ENCODE peak calls at places on chromosome 20, in eight cellular contexts. X is heart left ventricle; U is Panc1; Q is fibroblast of lung; S is OCI-LY7; L is ascending aorta; Y is pancreas; N is CD8-positive, alpha-beta T cell. R is an unnamed sample.

GRCh38 chr20:42979720-42980119 is 210.0 kb downstream of the PTPRT start:
- DNase-seq in S (no peak), N (no peak), X (no peak), Y (no peak), Q (no peak), L (no peak), U (no peak), R (no peak)

GRCh38 chr20:8284902-8285301 is 152.8 kb downstream of the PLCB1 start:
- DNase-seq in S (no peak), N (no peak), Y (no peak), Q (no peak), L (no peak), X (no peak), U (no peak), R (no peak)

GRCh38 chr20:51886891-51887608 is 84.7 kb upstream of the SALL4 start:
- DNase-seq in Y (no peak), L (no peak), Q (peak; percentile 19), U (no peak), X (no peak), N (no peak), S (no peak), R (no peak)

GRCh38 chr20:58374906-58375760 is 13.9 kb upstream of the VAPB start:
- DNase-seq in X (peak; percentile 34), N (no peak), L (no peak), U (no peak), S (no peak), Q (peak; percentile 70), Y (no peak), R (no peak)

GRCh38 chr20:24337074-24337473 is 132.4 kb upstream of the SYNDIG1 start:
- DNase-seq in Q (peak; percentile 36), Y (no peak), U (no peak), N (no peak), X (no peak), L (no peak), S (no peak), R (no peak)

GRCh38 chr20:57076202-57076651 is 190.2 kb downstream of the BMP7 start:
- DNase-seq in N (no peak), Y (no peak), L (no peak), Q (peak; percentile 86), U (no peak), X (no peak), S (no peak), R (no peak)

GRCh38 chr20:58228484-58229197 is at the start of gene ANKRD60:
- DNase-seq in U (no peak), N (no peak), S (no peak), Y (no peak), L (peak; percentile 50), Q (peak; percentile 78), X (no peak), R (no peak)

GRCh38 chr20:34232494-34233087 is 8.6 kb upstream of the ASIP start:
- DNase-seq in Y (no peak), Q (no peak), X (no peak), L (no peak), N (no peak), S (no peak), U (no peak), R (no peak)

GRCh38 chr20:32333181-32333987 is 24.7 kb upstream of the ASXL1 start:
- DNase-seq in N (no peak), X (no peak), U (no peak), Q (peak; percentile 43), L (no peak), S (no peak), Y (no peak), R (peak; percentile 88)

GRCh38 chr20:19784511-19785172 is 26.6 kb downstream of the RIN2 start:
- DNase-seq in S (peak; percentile 59), X (peak; percentile 70), Y (no peak), Q (peak; percentile 83), U (peak; percentile 74), N (no peak), L (peak; percentile 69), R (peak; percentile 67)

GRCh38 chr20:16714765-16715164 is 15.1 kb upstream of the SNRPB2 start:
- DNase-seq in Q (no peak), N (no peak), U (no peak), L (no peak), S (no peak), X (no peak), Y (no peak), R (no peak)

GRCh38 chr20:17612287-17612974 is 42.6 kb downstream of the DSTN start:
- DNase-seq in S (no peak), N (peak; percentile 53), Y (peak; percentile 58), X (peak; percentile 37), L (peak; percentile 88), Q (peak; percentile 57), U (no peak), R (no peak)

GRCh38 chr20:57514273-57514751 is 10.6 kb downstream of the CTCFL start:
- DNase-seq in S (no peak), Y (peak; percentile 55), X (peak; percentile 75), L (peak; percentile 83), U (peak; percentile 27), N (peak; percentile 19), Q (peak; percentile 52), R (peak; percentile 54)

GRCh38 chr20:16098890-16099639 is 474.2 kb downstream of the KIF16B start:
- DNase-seq in L (no peak), N (no peak), Q (no peak), U (no peak), X (no peak), Y (no peak), S (no peak), R (no peak)

GRCh38 chr20:49151437-49151836 is 36.7 kb downstream of the STAU1 start:
- DNase-seq in N (no peak), S (no peak), X (no peak), Q (no peak), Y (no peak), U (no peak), L (no peak), R (no peak)

GRCh38 chr20:61299613-61300012 is 47.6 kb downstream of the CDH4 start:
- DNase-seq in S (no peak), Q (no peak), N (no peak), Y (no peak), X (no peak), L (no peak), U (no peak), R (no peak)

GRCh38 chr20:61582196-61582923 is 330.3 kb downstream of the CDH4 start:
- DNase-seq in N (no peak), Q (no peak), Y (no peak), S (no peak), L (no peak), X (no peak), U (no peak), R (no peak)

GRCh38 chr20:1209447-1210387 is 6.5 kb downstream of the C20orf202 start:
- DNase-seq in N (no peak), S (no peak), U (no peak), L (no peak), Q (no peak), X (no peak), Y (no peak), R (no peak)
- TF ChIP-seq CTCF in N (no peak), S (peak; percentile 23), U (peak; percentile 59), L (no peak), Q (peak; percentile 44), X (no peak), Y (no peak), R (no peak)

DNA sequence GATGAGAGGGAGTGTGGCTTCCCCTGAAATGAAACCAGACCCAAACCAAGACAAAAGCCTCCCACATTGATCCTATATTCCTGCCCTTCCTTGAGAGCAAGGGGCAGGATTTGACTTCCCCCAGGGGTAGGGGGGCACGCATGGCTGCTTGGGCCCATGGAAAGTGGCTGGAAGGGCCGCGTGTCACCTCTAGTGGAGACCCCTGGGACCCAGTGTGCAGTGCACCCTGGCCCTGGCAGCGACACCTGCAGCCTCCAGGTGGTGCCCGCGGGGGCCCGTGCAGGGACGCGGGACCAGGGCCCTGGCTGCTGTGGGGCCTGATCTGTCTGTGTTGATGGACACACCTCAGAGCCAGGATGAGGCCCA is 18.0 kb upstream of the SLCO4A1 start:
- DNase-seq in L (no peak), N (no peak), Q (no peak), S (peak; percentile 88), X (no peak), Y (peak; percentile 60), U (no peak), R (peak; percentile 52)
- H3K4me3 ChIP-seq in L (no peak overlapping the region), N (no peak overlapping the region), Q (no peak overlapping the region), S (peak overlapping the region; percentile 58), X (peak overlapping the region; percentile 10), Y (no peak overlapping the region), U (no peak overlapping the region), R (peak overlapping the region; percentile 51)

GRCh38 chr20:12838261-12838866 is 170.4 kb upstream of the SPTLC3 start:
- DNase-seq in L (no peak), S (peak; percentile 8), Y (no peak), Q (no peak), N (no peak), X (no peak), U (no peak), R (no peak)
- TF ChIP-seq CTCF in L (no peak), S (peak; percentile 72), Y (no peak), Q (no peak), N (no peak), X (peak; percentile 26), U (peak; percentile 35), R (no peak)

GRCh38 chr20:63357921-63358905 is 2.9 kb downstream of the CHRNA4 start:
- DNase-seq in X (peak; percentile 89), L (no peak), U (no peak), N (no peak), S (no peak), Q (no peak), Y (peak; percentile 65), R (no peak)

GRCh38 chr20:63360850-63361497 is at the start of gene CHRNA4:
- DNase-seq in L (no peak), U (no peak), Q (no peak), X (no peak), N (no peak), Y (peak; percentile 23), S (no peak), R (no peak)

GRCh38 chr20:63359164-63359934 is 1.8 kb downstream of the CHRNA4 start:
- DNase-seq in U (no peak), S (no peak), N (no peak), Y (peak; percentile 17), X (no peak), L (no peak), Q (no peak), R (no peak)

GRCh38 chr20:63361507-63362425 is 617 bp upstream of the CHRNA4 start:
- DNase-seq in X (no peak), Y (peak; percentile 17), N (no peak), L (no peak), U (no peak), Q (no peak), S (no peak), R (no peak)

DNA sequence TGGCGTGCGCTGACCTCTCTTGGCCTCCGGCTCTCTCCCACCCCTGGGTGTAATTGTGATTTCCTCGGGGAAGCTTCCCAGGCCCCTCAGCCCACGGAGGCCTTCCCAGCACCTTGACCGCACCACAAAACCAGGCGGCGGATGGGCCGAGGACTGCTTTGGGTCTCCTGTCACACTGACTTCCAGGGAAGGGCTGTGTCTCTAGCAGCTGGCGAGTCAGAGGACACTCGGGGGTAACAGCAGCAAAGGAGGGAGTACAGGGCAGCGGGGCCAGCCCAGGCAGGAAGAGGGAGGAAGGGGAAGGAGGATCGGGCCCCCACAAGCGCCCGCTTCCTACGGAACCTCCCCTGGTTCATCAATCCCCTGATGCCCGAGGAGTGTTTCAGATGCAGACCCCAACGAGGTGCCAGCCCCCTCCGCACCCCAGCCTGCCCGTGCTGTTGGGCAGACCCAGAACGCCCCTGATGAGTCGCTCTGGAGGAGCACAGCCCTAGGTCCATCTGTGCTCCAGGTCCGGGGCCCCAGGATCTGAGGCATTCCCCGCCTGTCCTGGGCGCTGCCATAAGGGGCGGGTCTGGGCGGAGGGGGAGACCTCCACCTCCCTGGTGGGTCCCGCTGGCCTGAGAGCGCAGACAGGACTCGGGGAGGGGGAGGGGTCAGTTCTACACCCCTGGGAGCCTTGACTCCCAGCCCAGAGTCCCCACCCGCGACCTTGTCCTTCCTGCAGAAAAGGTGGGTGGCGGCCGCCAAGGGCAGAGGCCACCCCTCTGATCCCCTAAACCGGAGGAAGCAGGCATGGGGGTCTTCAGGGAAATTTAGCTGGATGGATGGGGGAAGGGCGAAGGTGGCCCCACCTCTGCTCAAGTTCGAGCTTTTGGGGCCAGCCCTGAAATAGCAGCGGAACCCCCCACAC is 956 bp downstream of the CHRNA4 start:
- DNase-seq in U (no peak), S (no peak), L (no peak), Q (no peak), Y (peak; percentile 24), N (no peak), X (no peak), R (no peak)
- H3K4me3 ChIP-seq in U (peak overlapping the region; percentile 25), S (no peak overlapping the region), L (no peak overlapping the region), Q (no peak overlapping the region), Y (no peak overlapping the region), N (no peak overlapping the region), X (peak overlapping the region; percentile 34), R (no peak overlapping the region)

R was measured in GM12865.